ENCODE peak calls at places on chromosomes 6 and 20, in five cellular contexts. I, Y, N, O and B are unnamed samples.

GRCh38 chr6:155085582-155086253 is 90.6 kb downstream of the TIAM2 start:
- DNase-seq in I (no peak), Y (no peak), N (peak; percentile 76), O (peak; percentile 97), B (no peak)

GRCh38 chr6:69980624-69981023 is 114.3 kb downstream of the COL19A1 start:
- DNase-seq in I (no peak), Y (no peak), N (peak; percentile 4), O (no peak), B (no peak)

GRCh38 chr20:1369970-1370369 is 22.9 kb downstream of the FKBP1A start:
- DNase-seq in I (no peak), Y (no peak), N (no peak), O (no peak), B (no peak)

GRCh38 chr6:79377830-79378460 is 143.5 kb upstream of the HMGN3 start:
- DNase-seq in I (peak; percentile 8), Y (no peak), N (peak; percentile 29), O (no peak), B (no peak)

GRCh38 chr6:35368038-35368887 is 25.9 kb downstream of the PPARD start:
- DNase-seq in I (peak; percentile 56), Y (no peak), N (peak; percentile 20), O (peak; percentile 84), B (no peak)

GRCh38 chr6:154402081-154402780 is 45.6 kb upstream of the IPCEF1 start:
- DNase-seq in I (no peak), Y (no peak), N (no peak), O (no peak), B (no peak)

GRCh38 chr6:33815854-33816253 is 12.1 kb upstream of the MLN start:
- DNase-seq in I (peak; percentile 51), Y (no peak), N (peak; percentile 48), O (peak; percentile 11), B (no peak)

GRCh38 chr6:56613247-56613851 is 29.3 kb downstream of the DST start:
- DNase-seq in I (no peak), Y (no peak), N (no peak), O (no peak), B (no peak)

GRCh38 chr20:52031574-52032303 is 159.8 kb downstream of the ZFP64 start:
- DNase-seq in I (no peak), Y (peak; percentile 50), N (no peak), O (peak; percentile 90), B (no peak)

GRCh38 chr6:140537834-140538680 is 1163.6 kb upstream of the CITED2 start:
- DNase-seq in I (no peak), Y (no peak), N (peak; percentile 44), O (peak; percentile 100), B (no peak)

GRCh38 chr20:37723668-37724067 is 29.8 kb downstream of the CTNNBL1 start:
- DNase-seq in I (no peak), Y (no peak), N (no peak), O (no peak), B (no peak)

GRCh38 chr6:48183816-48184215 is 72.8 kb upstream of the PTCHD4 start:
- DNase-seq in I (no peak), Y (no peak), N (no peak), O (peak; percentile 11), B (no peak)

GRCh38 chr20:57582029-57582378 is 21.1 kb downstream of the PCK1 start:
- DNase-seq in I (no peak), Y (no peak), N (no peak), O (no peak), B (no peak)

GRCh38 chr20:2558581-2559301 is 22.4 kb downstream of the TMC2 start:
- DNase-seq in I (no peak), Y (no peak), N (no peak), O (peak; percentile 1), B (no peak)

GRCh38 chr6:167817016-167817415 is 9.7 kb upstream of the AFDN start:
- DNase-seq in I (no peak), Y (no peak), N (no peak), O (no peak), B (no peak)

GRCh38 chr6:40907198-40907701 is 131.8 kb downstream of the UNC5CL start:
- DNase-seq in I (no peak), Y (peak; percentile 52), N (peak; percentile 66), O (peak; percentile 62), B (no peak)

GRCh38 chr6:107803957-107804356 is 20.2 kb downstream of the SCML4 start:
- DNase-seq in I (no peak), Y (no peak), N (no peak), O (no peak), B (no peak)

GRCh38 chr20:46264391-46265266 is 43.7 kb downstream of the CDH22 start:
- DNase-seq in I (no peak), Y (no peak), N (no peak), O (no peak), B (no peak)

GRCh38 chr6:26159417-26160273 is 72.4 kb downstream of the HFE start:
- DNase-seq in I (no peak), Y (no peak), N (no peak), O (peak; percentile 60), B (no peak)

GRCh38 chr6:100138346-100139022 is 144.5 kb upstream of the MCHR2 start:
- DNase-seq in I (no peak), Y (no peak), N (no peak), O (no peak), B (no peak)

GRCh38 chr20:24643731-24644130 is 174.3 kb downstream of the SYNDIG1 start:
- DNase-seq in I (no peak), Y (no peak), N (no peak), O (no peak), B (no peak)

GRCh38 chr6:134757911-134758361 is 192.0 kb downstream of the ALDH8A1 start:
- DNase-seq in I (no peak), Y (no peak), N (peak; percentile 60), O (no peak), B (no peak)

GRCh38 chr6:56244089-56244488 is 3.3 kb downstream of the COL21A1 start:
- DNase-seq in I (no peak), Y (no peak), N (no peak), O (no peak), B (no peak)

GRCh38 chr6:722077-722524 is 29.2 kb upstream of the EXOC2 start:
- DNase-seq in I (peak; percentile 82), Y (peak; percentile 77), N (peak; percentile 76), O (peak; percentile 70), B (peak; percentile 60)

GRCh38 chr20:24650091-24650490 is 180.7 kb downstream of the SYNDIG1 start:
- DNase-seq in I (no peak), Y (no peak), N (no peak), O (peak; percentile 67), B (no peak)

GRCh38 chr6:169997930-169998218 is 246.5 kb downstream of the ERMARD start:
- DNase-seq in I (no peak), Y (no peak), N (no peak), O (no peak), B (peak; percentile 84)

GRCh38 chr20:33654680-33655161 is 7.4 kb upstream of the C20orf144 start:
- DNase-seq in I (no peak), Y (peak; percentile 49), N (no peak), O (no peak), B (peak; percentile 36)

GRCh38 chr6:6834356-6835342 is 246.1 kb downstream of the LY86 start:
- DNase-seq in I (no peak), Y (no peak), N (no peak), O (peak; percentile 20), B (no peak)

GRCh38 chr6:144160452-144160851 is 10.1 kb downstream of the STX11 start:
- DNase-seq in I (no peak), Y (no peak), N (no peak), O (no peak), B (no peak)

GRCh38 chr6:142207265-142207877 is 60.3 kb downstream of the VTA1 start:
- DNase-seq in I (no peak), Y (no peak), N (peak; percentile 44), O (peak; percentile 36), B (no peak)

GRCh38 chr6:46500382-46500781 is 9.1 kb upstream of the RCAN2 start:
- DNase-seq in I (no peak), Y (no peak), N (no peak), O (no peak), B (no peak)

GRCh38 chr6:22081709-22082108 is 215.1 kb downstream of the PRL start:
- DNase-seq in I (peak; percentile 17), Y (no peak), N (no peak), O (no peak), B (no peak)
- TF ChIP-seq CTCF in I (no peak), Y (no peak), N (no peak), O (no peak), B (no peak)

GRCh38 chr6:137202078-137202477 is 17.1 kb downstream of the IFNGR1 start:
- DNase-seq in I (no peak), Y (no peak), N (no peak), O (no peak), B (no peak)
- TF ChIP-seq CTCF in I (no peak), Y (no peak), N (no peak), O (peak; percentile 44), B (no peak)

DNA sequence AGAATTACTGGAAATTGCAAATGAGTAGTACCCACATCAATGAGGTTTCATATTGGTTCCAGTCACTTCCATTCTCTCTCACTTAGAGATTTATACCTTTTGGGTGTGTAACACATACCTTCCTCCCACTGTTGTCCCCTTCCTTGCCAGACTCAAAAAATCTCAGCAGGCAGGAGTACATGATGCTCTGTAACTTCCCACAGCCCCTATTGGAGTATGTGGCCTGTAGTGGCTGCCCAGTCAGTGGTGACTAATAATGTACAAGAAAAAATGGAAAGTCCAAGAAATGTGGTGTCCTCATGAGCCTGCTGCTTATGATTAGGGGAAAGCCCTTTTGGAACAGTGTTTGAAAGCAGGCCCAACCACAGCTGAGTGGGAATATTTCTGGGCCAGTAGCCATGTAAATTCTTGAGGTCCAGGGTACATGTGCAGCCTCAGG is 312.0 kb downstream of the ZFAND3 start:
- DNase-seq in I (peak; percentile 27), Y (no peak), N (no peak), O (peak; percentile 99), B (no peak)
- TF ChIP-seq CTCF in I (no peak), Y (no peak), N (no peak), O (no peak), B (no peak)

GRCh38 chr6:11668455-11668854 is 110.1 kb downstream of the ADTRP start:
- DNase-seq in I (no peak), Y (no peak), N (no peak), O (no peak), B (no peak)

GRCh38 chr6:11672261-11672660 is 106.3 kb downstream of the ADTRP start:
- DNase-seq in I (no peak), Y (no peak), N (no peak), O (peak; percentile 44), B (no peak)

GRCh38 chr6:11663519-11663918 is 115.1 kb downstream of the ADTRP start:
- DNase-seq in I (no peak), Y (no peak), N (no peak), O (no peak), B (no peak)

GRCh38 chr6:11665636-11666335 is 112.8 kb downstream of the ADTRP start:
- DNase-seq in I (no peak), Y (no peak), N (no peak), O (no peak), B (no peak)

GRCh38 chr6:11667876-11668275 is 110.7 kb downstream of the ADTRP start:
- DNase-seq in I (no peak), Y (no peak), N (no peak), O (no peak), B (no peak)
- TF ChIP-seq CTCF in I (no peak), Y (no peak), N (no peak), O (no peak), B (no peak)

DNA sequence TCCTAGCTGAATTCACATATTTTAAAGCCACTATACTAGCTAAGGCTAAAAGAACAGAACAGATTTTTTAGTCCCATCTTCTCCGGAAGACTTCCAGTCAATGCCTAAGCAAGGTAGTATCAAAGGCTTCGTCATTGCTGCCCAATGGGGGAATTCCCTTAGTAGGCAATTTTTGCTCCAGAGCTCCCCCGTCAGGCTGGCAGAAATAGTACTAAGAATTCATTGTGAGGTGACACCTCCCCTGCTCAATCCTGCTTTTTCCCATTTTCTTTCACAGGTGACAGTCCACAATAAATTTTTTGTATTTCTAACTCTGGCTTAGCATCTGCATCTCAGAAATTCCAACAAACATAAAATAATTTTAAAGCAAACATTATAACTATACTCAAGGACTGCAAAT is 52.8 kb upstream of the SRSF6 start:
- DNase-seq in I (peak; percentile 47), Y (no peak), N (peak; percentile 67), O (no peak), B (no peak)
- TF ChIP-seq CTCF in I (peak; percentile 36), Y (no peak), N (peak; percentile 66), O (peak; percentile 20), B (peak; percentile 26)